ENCODE peak calls at places on chromosomes 7 and 10, in nine cellular contexts. N, K, Q, A, W, R, F, B and I are unnamed samples. For H3K9me3, the result is how much of the 10 kb centered on the place peaks cover.

GRCh38 chr10:69037489-69037888 is 48.9 kb downstream of the KIFBP start:
- DNase-seq in B (no peak), Q (no peak), K (no peak), W (no peak), N (no peak), A (no peak), R (no peak), F (no peak), I (no peak)

GRCh38 chr10:118249714-118250113 is 92.4 kb downstream of the FAM204A start:
- DNase-seq in Q (no peak), F (no peak), N (no peak), A (no peak), W (no peak), K (no peak), B (no peak), R (no peak), I (no peak)

GRCh38 chr10:63542835-63543575 is 21.8 kb downstream of the REEP3 start:
- DNase-seq in W (no peak), A (no peak), K (no peak), N (no peak), Q (no peak), F (no peak), B (peak), R (no peak), I (no peak)

GRCh38 chr7:113026941-113027340 is 59.7 kb downstream of the GPR85 start:
- DNase-seq in N (no peak), W (no peak), A (no peak), B (no peak), Q (no peak), K (no peak), R (no peak), F (no peak), I (no peak)

GRCh38 chr7:128911441-128912031 is 1.0 kb upstream of the KCP start:
- DNase-seq in K (no peak), B (no peak), A (peak), R (peak), Q (peak), N (no peak), W (peak), F (no peak), I (peak)

GRCh38 chr7:39406464-39406863 is 159.7 kb upstream of the YAE1 start:
- DNase-seq in W (no peak), K (no peak), F (no peak), Q (no peak), A (no peak), N (no peak), R (no peak), B (no peak), I (no peak)

GRCh38 chr10:62805139-62806092 is 896 bp downstream of the ADO start:
- DNase-seq in A (peak), Q (peak), F (no peak), R (peak), N (no peak), K (peak), W (no peak), B (peak), I (peak)

GRCh38 chr7:22793593-22794462 is 28.8 kb downstream of the TOMM7 start:
- DNase-seq in R (no peak), F (no peak), A (no peak), Q (no peak), W (no peak), B (no peak), K (no peak), N (no peak), I (no peak)

GRCh38 chr7:102473271-102473991 is 5.3 kb downstream of the POLR2J start:
- DNase-seq in B (no peak), F (no peak), A (peak), W (no peak), R (peak), Q (no peak), N (peak), K (no peak), I (peak)

GRCh38 chr10:7107287-7107686 is 303.5 kb downstream of the SFMBT2 start:
- DNase-seq in B (no peak), N (no peak), W (no peak), R (no peak), A (no peak), K (no peak), Q (no peak), F (no peak), I (no peak)

GRCh38 chr10:113680172-113681111 is 730 bp downstream of the CASP7 start:
- DNase-seq in R (peak), K (peak), B (peak), A (peak), Q (peak), W (peak), N (no peak), F (no peak), I (peak)

GRCh38 chr7:99772565-99772964 is 11.4 kb downstream of the CYP3A4 start:
- DNase-seq in A (no peak), F (no peak), K (no peak), B (no peak), N (no peak), Q (peak), R (no peak), W (no peak), I (no peak)

GRCh38 chr7:106071356-106071998 is 40.6 kb downstream of the SYPL1 start:
- DNase-seq in W (no peak), K (no peak), N (no peak), A (no peak), Q (peak), R (peak), B (no peak), F (peak), I (no peak)

GRCh38 chr10:98852686-98853085 is 383.0 kb downstream of the HPSE2 start:
- DNase-seq in Q (no peak), A (no peak), W (no peak), N (no peak), R (no peak), F (no peak), B (no peak), K (no peak), I (no peak)

GRCh38 chr7:131525820-131526219 is 30.6 kb downstream of the PODXL start:
- DNase-seq in K (no peak), N (no peak), A (no peak), R (no peak), B (no peak), W (no peak), F (no peak), Q (no peak), I (no peak)

GRCh38 chr7:105353752-105354328 is 34.9 kb downstream of the SRPK2 start:
- DNase-seq in B (peak), F (no peak), K (peak), Q (peak), R (no peak), A (no peak), W (peak), N (peak), I (peak)

GRCh38 chr10:23826399-23826798 is 382.5 kb upstream of the KIAA1217 start:
- DNase-seq in Q (no peak), R (no peak), W (no peak), B (no peak), A (no peak), K (no peak), F (no peak), N (no peak), I (peak)

GRCh38 chr10:21003240-21003822 is 106.2 kb upstream of the NEBL start:
- DNase-seq in K (no peak), F (no peak), R (no peak), W (no peak), A (no peak), Q (no peak), N (no peak), B (no peak), I (no peak)

GRCh38 chr7:151867912-151868804 is 8.8 kb downstream of the PRKAG2 start:
- DNase-seq in F (no peak), N (peak), R (no peak), Q (no peak), K (peak), B (no peak), W (peak), A (peak), I (no peak)

GRCh38 chr7:142323706-142324105 is 65.8 kb upstream of the PRSS58 start:
- DNase-seq in W (no peak), R (peak), A (no peak), B (no peak), F (peak), N (no peak), Q (peak), K (no peak), I (peak)

GRCh38 chr7:71457881-71458590 is 326.1 kb downstream of the GALNT17 start:
- DNase-seq in F (no peak), W (no peak), R (no peak), Q (no peak), A (no peak), B (no peak), N (no peak), K (no peak), I (peak)
- H3K9me3 ChIP-seq in F (under half), W (under half), R (under half), Q (under half), A (under half), B (under half), N (under half), K (under half), I (under half)

DNA sequence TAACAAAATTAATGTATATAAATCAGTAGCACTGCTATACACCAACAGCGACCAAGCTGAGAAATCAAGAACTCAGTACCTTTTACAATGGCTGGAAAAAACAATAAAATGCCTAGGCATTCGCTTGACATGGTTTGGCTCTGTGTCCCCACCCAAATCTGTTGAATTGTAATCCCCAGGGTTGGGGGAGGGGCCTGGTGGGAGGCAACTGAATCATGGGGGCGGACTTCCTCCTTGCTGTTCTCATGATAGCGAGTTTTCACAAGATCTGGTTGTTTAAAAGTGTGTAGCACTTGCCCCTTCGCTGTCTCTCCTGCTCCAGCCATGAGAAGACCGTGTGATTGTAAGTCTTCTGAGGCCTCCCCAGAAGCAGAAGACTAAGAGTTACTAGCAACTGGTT is 8.6 kb downstream of the ZNF786 start:
- DNase-seq in W (no peak), A (peak), B (no peak), K (no peak), R (no peak), F (no peak), N (no peak), Q (no peak), I (no peak)
- H3K9me3 ChIP-seq in W (under half), A (under half), B (under half), K (under half), R (under half), F (under half), N (under half), Q (under half), I (under half)

DNA sequence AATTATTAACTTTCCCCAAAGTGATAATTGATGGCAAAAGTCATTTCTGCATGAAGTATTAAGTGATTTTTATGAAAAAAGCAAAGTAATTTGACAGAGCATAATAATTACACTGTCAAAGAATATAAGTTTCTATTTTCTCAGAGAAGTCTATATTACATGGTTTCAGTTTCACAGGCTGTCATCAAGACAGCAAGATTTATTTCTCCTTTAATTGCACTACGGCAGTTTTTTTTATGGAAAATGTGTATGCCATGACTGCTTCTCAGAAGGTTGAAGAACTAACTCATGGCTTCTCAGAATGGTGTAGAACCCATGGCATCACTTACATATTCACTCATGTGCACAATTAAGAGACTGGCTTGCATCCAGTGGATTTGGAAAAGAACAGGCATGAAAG is 870.3 kb upstream of the SORCS1 start:
- DNase-seq in N (no peak), F (no peak), Q (no peak), B (no peak), A (no peak), W (no peak), K (no peak), R (no peak), I (no peak)
- H3K9me3 ChIP-seq in N (under half), F (under half), Q (under half), B (under half), A (under half), W (under half), K (under half), R (under half), I (under half)

GRCh38 chr7:157895520-157896375 is 558.9 kb downstream of the DNAJB6 start:
- DNase-seq in W (no peak), R (no peak), Q (no peak), A (no peak), N (no peak), B (no peak), F (no peak), K (no peak), I (no peak)

GRCh38 chr7:157900011-157900410 is 563.2 kb downstream of the DNAJB6 start:
- DNase-seq in W (no peak), A (no peak), B (no peak), R (no peak), N (no peak), F (no peak), Q (no peak), K (no peak), I (no peak)

GRCh38 chr7:157898802-157899201 is 562.0 kb downstream of the DNAJB6 start:
- DNase-seq in B (no peak), F (no peak), Q (no peak), N (no peak), R (no peak), A (no peak), K (no peak), W (no peak), I (no peak)

GRCh38 chr7:157896774-157897555 is 560.2 kb downstream of the DNAJB6 start:
- DNase-seq in W (no peak), Q (no peak), A (no peak), B (no peak), N (no peak), K (no peak), F (no peak), R (no peak), I (no peak)

GRCh38 chr7:157897686-157898085 is 560.9 kb downstream of the DNAJB6 start:
- DNase-seq in Q (no peak), N (no peak), W (no peak), A (no peak), F (no peak), B (no peak), R (no peak), K (no peak), I (no peak)
- H3K9me3 ChIP-seq in Q (under half), N (under half), W (under half), A (under half), F (under half), B (under half), R (under half), K (under half), I (under half)